ENCODE peak calls at places on chromosomes 4 and X, in nine cellular contexts. L is lung, H is transverse colon, B is fibroblast of lung, D is PC-9, E is PC-3, I is cardiac fibroblast, S is BJ, J is sigmoid colon. F is an unnamed sample.

GRCh38 chrX:12610079-12610478 is 181.1 kb upstream of the PRPS2 start:
- DNase-seq in I (peak), D (no peak), H (no peak), L (no peak), S (peak), J (no peak), E (peak), B (peak), F (peak)

GRCh38 chr4:48831532-48832015 is 686 bp downstream of the OCIAD1 start:
- DNase-seq in E (no peak), S (no peak), B (no peak), D (no peak), J (no peak), I (peak), H (no peak), L (no peak), F (peak)

GRCh38 chrX:40773809-40774208 is 38.5 kb upstream of the MED14 start:
- DNase-seq in H (no peak), S (no peak), E (peak), J (no peak), L (no peak), I (peak), B (peak), D (no peak), F (peak)

GRCh38 chr4:155143512-155143911 is 64.9 kb upstream of the NPY2R start:
- DNase-seq in L (no peak), B (no peak), D (no peak), E (no peak), H (no peak), I (no peak), S (no peak), J (no peak), F (no peak)

GRCh38 chr4:38318737-38319455 is 345.1 kb upstream of the KLF3 start:
- DNase-seq in E (peak), I (peak), J (peak), S (peak), D (peak), L (peak), B (peak), H (peak), F (peak)

GRCh38 chrX:18971506-18971905 is 12.4 kb downstream of the PHKA2 start:
- DNase-seq in J (no peak), D (no peak), B (no peak), E (no peak), H (no peak), S (no peak), L (no peak), I (no peak), F (no peak)

GRCh38 chr4:94581766-94582165 is 130.0 kb downstream of the PDLIM5 start:
- DNase-seq in J (no peak), H (no peak), I (no peak), B (no peak), L (no peak), D (no peak), S (no peak), E (no peak), F (no peak)

GRCh38 chrX:123153846-123154335 is 30.2 kb upstream of the GRIA3 start:
- DNase-seq in S (no peak), H (no peak), J (no peak), D (no peak), B (peak), E (no peak), L (no peak), I (no peak), F (no peak)

GRCh38 chrX:136467321-136467720 is 20.4 kb upstream of the BRS3 start:
- DNase-seq in S (no peak), L (no peak), D (no peak), H (no peak), B (no peak), J (no peak), I (no peak), E (no peak), F (no peak)

GRCh38 chrX:44422631-44423030 is 79.2 kb upstream of the EFHC2 start:
- DNase-seq in B (peak), D (no peak), I (no peak), J (no peak), H (no peak), L (no peak), S (no peak), E (peak), F (no peak)

GRCh38 chr4:6703786-6704185 is 5.9 kb downstream of the MRFAP1L1 start:
- DNase-seq in E (no peak), J (no peak), S (no peak), H (no peak), D (no peak), B (no peak), L (no peak), I (peak), F (no peak)

GRCh38 chr4:9994246-9994847 is 26.9 kb downstream of the SLC2A9 start:
- DNase-seq in H (peak), E (no peak), I (no peak), L (no peak), J (no peak), S (no peak), D (no peak), B (no peak), F (no peak)

GRCh38 chr4:9984621-9985020 is 36.7 kb downstream of the SLC2A9 start:
- DNase-seq in E (no peak), D (no peak), H (no peak), S (no peak), B (no peak), L (peak), I (no peak), J (no peak), F (no peak)

GRCh38 chr4:9988349-9988748 is 32.9 kb downstream of the SLC2A9 start:
- DNase-seq in E (no peak), S (no peak), B (no peak), J (no peak), D (no peak), I (no peak), H (no peak), L (no peak), F (no peak)

GRCh38 chr4:9987749-9988346 is 33.4 kb downstream of the SLC2A9 start:
- DNase-seq in J (no peak), I (no peak), H (no peak), S (no peak), B (no peak), D (no peak), E (no peak), L (no peak), F (no peak)

DNA sequence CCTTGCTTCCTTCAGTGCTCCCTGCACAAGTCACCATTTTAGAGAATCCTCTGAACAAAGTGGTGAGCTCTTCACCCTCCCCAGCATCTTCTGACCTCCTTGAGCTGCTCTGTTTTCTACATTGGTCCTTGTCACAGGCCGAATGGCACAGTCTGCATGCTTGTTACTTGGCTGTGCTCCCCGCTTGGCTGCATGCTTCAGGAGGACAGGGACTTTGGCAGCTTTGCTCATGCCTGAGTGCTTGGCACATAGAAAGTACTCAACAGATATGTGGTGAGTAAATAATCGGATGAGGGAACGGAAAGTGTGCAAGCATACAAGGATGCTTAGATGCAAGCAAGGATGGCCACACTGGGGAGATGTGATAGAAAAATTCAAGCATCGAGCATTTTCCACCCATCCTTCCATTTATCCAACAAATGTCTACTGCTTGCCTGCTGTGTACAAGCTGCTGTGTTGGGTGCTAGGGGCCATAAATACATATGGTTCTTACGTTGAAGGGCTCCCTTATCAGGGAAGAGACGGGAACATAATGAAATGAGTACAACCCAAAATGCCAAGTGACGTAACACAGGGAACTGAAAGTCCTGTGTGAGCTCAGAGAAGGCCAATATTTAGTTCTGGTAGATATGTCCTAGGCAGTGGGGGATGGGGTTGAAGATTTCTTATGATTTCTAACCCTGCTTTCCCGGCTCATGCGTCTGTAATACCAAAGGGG is 31.2 kb downstream of the SLC2A9 start:
- DNase-seq in I (no peak), L (no peak), E (no peak), D (no peak), B (no peak), J (no peak), S (no peak), H (no peak), F (no peak)
- H3K4me3 ChIP-seq in I (no peak), L (no peak), E (no peak), D (no peak), B (no peak), J (no peak), S (no peak), H (no peak), F (no peak)

DNA sequence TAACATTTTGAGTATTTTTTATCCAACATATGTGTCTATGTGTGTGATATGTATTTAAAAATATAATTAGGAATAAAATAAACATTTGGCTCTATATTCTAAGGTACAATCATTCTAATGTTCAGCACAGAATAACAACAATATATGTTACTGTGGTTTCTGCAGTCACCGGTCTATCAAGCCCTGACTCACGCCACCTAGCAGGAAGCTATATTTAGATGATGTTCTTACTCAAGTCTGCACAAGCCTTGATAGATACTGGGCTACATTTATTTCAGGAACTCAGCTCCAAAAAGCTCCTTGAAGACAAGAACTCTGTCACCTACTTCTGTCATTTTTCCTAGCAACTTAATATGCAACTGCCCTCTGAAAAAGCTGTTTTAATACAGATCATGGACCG is 152.0 kb upstream of the FTHL17 start:
- DNase-seq in S (no peak), L (no peak), D (no peak), J (no peak), B (peak), H (no peak), I (peak), E (no peak), F (peak)
- TF ChIP-seq CTCF in S (no peak), L (no peak), D (no peak), J (no peak), B (no peak), H (no peak), I (no peak), E (no peak), F (no peak)

GRCh38 chr4:169012049-169012448 is 2.0 kb upstream of the CBR4 start:
- DNase-seq in J (no peak), D (no peak), S (no peak), L (no peak), B (no peak), I (no peak), H (no peak), E (no peak), F (no peak)

GRCh38 chr4:169009281-169010124 is 552 bp downstream of the CBR4 start:
- DNase-seq in J (peak), L (peak), I (peak), H (peak), E (peak), D (peak), S (no peak), B (peak), F (peak)

GRCh38 chr4:169005453-169006099 is 4.5 kb downstream of the CBR4 start:
- DNase-seq in L (no peak), B (no peak), S (no peak), H (no peak), I (peak), E (no peak), D (no peak), J (no peak), F (no peak)

GRCh38 chr4:169010125-169011023 is at the start of gene CBR4:
- DNase-seq in D (peak), B (peak), E (peak), I (peak), H (peak), L (peak), S (peak), J (peak), F (peak)

GRCh38 chr4:169008478-169008877 is 1.6 kb downstream of the CBR4 start:
- DNase-seq in D (no peak), E (no peak), B (no peak), S (no peak), J (no peak), I (no peak), L (no peak), H (no peak), F (no peak)
- H3K4me3 ChIP-seq in D (peak), E (peak), B (peak), S (no peak), J (peak), I (no peak), L (no peak), H (no peak), F (peak)

DNA sequence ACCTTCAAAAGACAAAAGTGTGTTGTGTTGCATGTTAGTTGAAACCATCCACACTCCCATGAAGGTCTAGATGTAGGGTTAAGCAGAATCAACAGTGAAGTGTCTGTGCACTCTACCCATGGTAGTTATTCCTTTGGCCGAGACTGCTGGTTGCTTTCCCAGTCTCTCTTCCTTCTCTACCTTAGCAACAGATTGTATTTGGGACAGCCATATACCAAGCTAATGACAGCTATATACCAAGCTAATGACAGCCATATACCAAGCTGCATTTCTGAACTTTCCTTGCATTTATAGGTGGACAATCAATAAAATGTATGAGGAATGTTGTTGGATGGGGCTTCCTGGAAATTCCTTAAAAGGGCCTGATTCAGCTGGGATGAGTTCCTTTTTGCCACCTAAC is 80.5 kb upstream of the ENPEP start:
- DNase-seq in H (no peak), L (no peak), J (no peak), I (no peak), S (no peak), B (no peak), E (no peak), D (no peak), F (no peak)
- TF ChIP-seq CTCF in H (no peak), L (no peak), J (no peak), I (no peak), S (no peak), B (no peak), E (no peak), D (no peak), F (no peak)

GRCh38 chrX:118520858-118521206 is 25.2 kb downstream of the DOCK11 start:
- DNase-seq in D (no peak), I (no peak), S (no peak), H (no peak), L (no peak), E (no peak), J (no peak), B (peak), F (no peak)
- H3K4me3 ChIP-seq in D (no peak), I (no peak), S (no peak), H (no peak), L (no peak), E (no peak), J (no peak), B (no peak), F (no peak)

GRCh38 chrX:54788446-54788845 is 9.6 kb downstream of the ITIH6 start:
- DNase-seq in S (no peak), J (no peak), E (no peak), H (no peak), L (no peak), B (no peak), I (no peak), D (no peak), F (no peak)

GRCh38 chrX:54786972-54787371 is 11.1 kb downstream of the ITIH6 start:
- DNase-seq in H (peak), L (no peak), S (no peak), B (no peak), I (no peak), J (no peak), D (peak), E (peak), F (peak)

GRCh38 chrX:54785901-54786300 is 12.2 kb downstream of the ITIH6 start:
- DNase-seq in B (no peak), S (no peak), D (no peak), I (peak), H (no peak), J (no peak), E (peak), L (no peak), F (peak)
- TF ChIP-seq CTCF in B (no peak), S (peak), D (no peak), I (peak), H (no peak), J (no peak), E (peak), L (no peak), F (peak)

DNA sequence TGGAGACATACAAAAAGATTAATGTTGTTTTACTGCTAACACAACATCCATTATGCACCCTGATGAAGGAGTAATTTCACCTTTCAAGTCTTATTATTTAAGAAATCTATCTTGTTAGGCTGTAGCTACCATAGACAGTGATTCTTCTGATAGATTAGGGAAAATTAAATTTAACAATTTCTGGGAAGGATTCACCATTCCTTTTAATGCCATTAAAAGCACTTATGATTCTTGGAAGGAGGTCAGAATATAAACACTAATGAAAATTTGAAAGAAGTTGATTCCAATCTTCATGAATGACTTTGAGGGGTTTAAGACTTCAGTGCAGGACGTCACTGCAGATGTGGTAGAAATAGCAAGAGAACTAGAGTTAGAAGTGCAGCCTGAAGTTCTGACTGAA is 69.8 kb downstream of the F11 start:
- DNase-seq in I (no peak), J (no peak), D (no peak), S (no peak), L (no peak), E (no peak), H (no peak), B (no peak), F (no peak)
- H3K4me3 ChIP-seq in I (no peak), J (no peak), D (no peak), S (no peak), L (no peak), E (no peak), H (no peak), B (no peak), F (no peak)

DNA sequence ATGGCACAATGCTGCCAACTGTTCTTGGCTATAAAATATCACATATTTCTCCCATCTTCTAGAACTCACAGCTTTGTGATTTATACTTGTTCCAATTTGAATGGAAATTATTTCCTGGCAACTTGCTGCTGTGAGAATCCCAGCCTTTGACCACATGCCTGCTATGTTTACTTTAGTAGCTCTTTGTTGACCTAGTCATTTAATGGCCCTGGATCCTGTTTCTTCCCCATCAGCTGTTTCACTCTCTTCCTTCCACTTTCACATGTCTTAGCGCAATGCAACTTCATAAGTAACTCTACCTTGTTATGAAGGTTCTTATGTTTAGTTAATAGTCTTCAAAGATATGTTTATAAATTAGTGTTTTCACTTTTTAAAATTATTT is 1973.6 kb upstream of the AGA start:
- DNase-seq in I (no peak), E (peak), H (no peak), D (peak), L (no peak), J (no peak), B (peak), S (no peak), F (no peak)
- TF ChIP-seq CTCF in I (no peak), E (no peak), H (no peak), D (no peak), L (no peak), J (no peak), B (no peak), S (no peak), F (no peak)

DNA sequence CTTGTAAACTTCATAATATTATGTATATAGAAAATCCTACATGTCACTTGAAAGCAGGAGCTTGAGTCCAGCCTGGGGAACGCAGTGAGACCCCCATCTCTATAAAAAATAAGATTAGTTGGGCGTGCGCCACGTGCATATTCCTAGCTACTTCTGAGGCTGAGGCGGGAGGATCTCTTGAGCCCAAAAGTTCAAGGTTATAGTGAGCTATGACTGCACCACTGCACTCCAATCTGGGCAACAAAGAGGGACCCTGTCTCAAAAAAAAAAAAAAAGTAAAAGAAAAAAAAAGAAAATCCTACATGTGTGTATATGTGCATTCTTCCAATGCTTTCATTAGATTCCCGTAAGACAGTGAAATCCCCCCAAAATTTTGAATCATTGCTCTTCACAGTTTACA is 1.7 kb downstream of the SEC31A start:
- DNase-seq in J (no peak), L (no peak), H (no peak), I (no peak), S (no peak), D (no peak), E (no peak), B (no peak), F (no peak)
- H3K4me3 ChIP-seq in J (peak), L (no peak), H (peak), I (peak), S (peak), D (peak), E (peak), B (peak), F (peak)